ENCODE peak calls at places on chromosome 21, in six cellular contexts. One of them, this sample, is unnamed.

GRCh38 chr21:14435423-14435822 is 52.5 kb upstream of the HSPA13 start:
- DNase-seq in fibroblast of the conjunctiva: no peak
- DNase-seq in GF-D8: no peak
- DNase-seq in A549: no peak
- DNase-seq in AG09309: no peak
- DNase-seq in mucosa of gallbladder: no peak
- DNase-seq in this sample: no peak

GRCh38 chr21:37877171-37877570 is 39.1 kb downstream of the KCNJ6 start:
- DNase-seq in mucosa of gallbladder: no peak
- DNase-seq in GF-D8: no peak
- DNase-seq in A549: no peak
- DNase-seq in fibroblast of the conjunctiva: no peak
- DNase-seq in AG09309: no peak
- DNase-seq in this sample: no peak

GRCh38 chr21:27423073-27423472 is 456.2 kb upstream of the ADAMTS5 start:
- DNase-seq in A549: no peak
- DNase-seq in AG09309: peak
- DNase-seq in mucosa of gallbladder: peak
- DNase-seq in fibroblast of the conjunctiva: peak
- DNase-seq in GF-D8: no peak
- DNase-seq in this sample: peak

GRCh38 chr21:46161180-46161799 is 5.9 kb upstream of the FTCD start:
- DNase-seq in mucosa of gallbladder: no peak
- DNase-seq in GF-D8: no peak
- DNase-seq in AG09309: no peak
- DNase-seq in fibroblast of the conjunctiva: no peak
- DNase-seq in A549: no peak
- DNase-seq in this sample: no peak

GRCh38 chr21:27804515-27804914 is 837.6 kb upstream of the ADAMTS5 start:
- DNase-seq in A549: no peak
- DNase-seq in GF-D8: no peak
- DNase-seq in AG09309: no peak
- DNase-seq in mucosa of gallbladder: peak
- DNase-seq in fibroblast of the conjunctiva: no peak
- DNase-seq in this sample: no peak

GRCh38 chr21:46160563-46161179 is 5.3 kb upstream of the FTCD start:
- DNase-seq in AG09309: no peak
- DNase-seq in A549: peak
- DNase-seq in mucosa of gallbladder: no peak
- DNase-seq in fibroblast of the conjunctiva: no peak
- DNase-seq in GF-D8: no peak
- DNase-seq in this sample: no peak

GRCh38 chr21:34649400-34649799 is 19.4 kb upstream of the CLIC6 start:
- DNase-seq in A549: no peak
- DNase-seq in mucosa of gallbladder: no peak
- DNase-seq in AG09309: no peak
- DNase-seq in GF-D8: no peak
- DNase-seq in fibroblast of the conjunctiva: no peak
- DNase-seq in this sample: no peak

GRCh38 chr21:17610862-17611261 is 1.8 kb downstream of the BTG3 start:
- DNase-seq in fibroblast of the conjunctiva: no peak
- DNase-seq in AG09309: no peak
- DNase-seq in mucosa of gallbladder: no peak
- DNase-seq in GF-D8: no peak
- DNase-seq in A549: no peak
- DNase-seq in this sample: no peak

GRCh38 chr21:27796106-27796505 is 829.2 kb upstream of the ADAMTS5 start:
- DNase-seq in fibroblast of the conjunctiva: no peak
- DNase-seq in mucosa of gallbladder: no peak
- DNase-seq in AG09309: no peak
- DNase-seq in A549: no peak
- DNase-seq in GF-D8: no peak
- DNase-seq in this sample: no peak

GRCh38 chr21:44010429-44010828 is 1.7 kb upstream of the TRAPPC10 start:
- DNase-seq in mucosa of gallbladder: no peak
- DNase-seq in A549: no peak
- DNase-seq in GF-D8: peak
- DNase-seq in AG09309: no peak
- DNase-seq in fibroblast of the conjunctiva: no peak
- DNase-seq in this sample: no peak

GRCh38 chr21:29854795-29855194 is 85.0 kb downstream of the GRIK1 start:
- DNase-seq in mucosa of gallbladder: no peak
- DNase-seq in fibroblast of the conjunctiva: no peak
- DNase-seq in A549: no peak
- DNase-seq in AG09309: no peak
- DNase-seq in GF-D8: no peak
- DNase-seq in this sample: no peak

GRCh38 chr21:43283136-43283924 is 114.5 kb downstream of the CRYAA start:
- DNase-seq in fibroblast of the conjunctiva: no peak
- DNase-seq in mucosa of gallbladder: no peak
- DNase-seq in A549: no peak
- DNase-seq in AG09309: no peak
- DNase-seq in GF-D8: no peak
- DNase-seq in this sample: no peak

GRCh38 chr21:16870116-16870515 is 642.7 kb upstream of the CXADR start:
- DNase-seq in AG09309: peak
- DNase-seq in GF-D8: no peak
- DNase-seq in fibroblast of the conjunctiva: no peak
- DNase-seq in mucosa of gallbladder: no peak
- DNase-seq in A549: no peak
- DNase-seq in this sample: no peak

GRCh38 chr21:41411449-41412089 is 14.5 kb upstream of the MX1 start:
- DNase-seq in fibroblast of the conjunctiva: no peak
- DNase-seq in GF-D8: no peak
- DNase-seq in AG09309: no peak
- DNase-seq in A549: no peak
- DNase-seq in mucosa of gallbladder: no peak
- DNase-seq in this sample: peak

GRCh38 chr21:31924548-31924947 is 51.7 kb downstream of the HUNK start:
- DNase-seq in mucosa of gallbladder: no peak
- DNase-seq in GF-D8: no peak
- DNase-seq in fibroblast of the conjunctiva: no peak
- DNase-seq in A549: no peak
- DNase-seq in AG09309: no peak
- DNase-seq in this sample: peak

GRCh38 chr21:15797577-15798363 is 68.0 kb downstream of the USP25 start:
- DNase-seq in mucosa of gallbladder: no peak
- DNase-seq in GF-D8: no peak
- DNase-seq in AG09309: no peak
- DNase-seq in fibroblast of the conjunctiva: no peak
- DNase-seq in A549: no peak
- DNase-seq in this sample: no peak

GRCh38 chr21:15895142-15896106 is 165.6 kb downstream of the USP25 start:
- DNase-seq in mucosa of gallbladder: no peak
- DNase-seq in AG09309: no peak
- DNase-seq in fibroblast of the conjunctiva: no peak
- DNase-seq in GF-D8: no peak
- DNase-seq in A549: no peak
- DNase-seq in this sample: no peak

GRCh38 chr21:33546076-33546475 is 3.2 kb downstream of the SON start:
- DNase-seq in AG09309: no peak
- DNase-seq in fibroblast of the conjunctiva: no peak
- DNase-seq in GF-D8: peak
- DNase-seq in mucosa of gallbladder: no peak
- DNase-seq in A549: no peak
- DNase-seq in this sample: no peak

GRCh38 chr21:43884861-43885370 is 19.9 kb downstream of the AGPAT3 start:
- DNase-seq in GF-D8: no peak
- DNase-seq in AG09309: no peak
- DNase-seq in A549: no peak
- DNase-seq in fibroblast of the conjunctiva: no peak
- DNase-seq in mucosa of gallbladder: no peak
- DNase-seq in this sample: no peak

GRCh38 chr21:37758997-37759396 is 157.3 kb downstream of the KCNJ6 start:
- DNase-seq in AG09309: no peak
- DNase-seq in A549: peak
- DNase-seq in GF-D8: no peak
- DNase-seq in mucosa of gallbladder: no peak
- DNase-seq in fibroblast of the conjunctiva: peak
- DNase-seq in this sample: no peak

This sample was measured in left colon.